ENCODE peak calls at places on chromosomes 11 and 22, in seven cellular contexts. W is AG04450; J is C1 segment of cervical spinal cord; K is HTR-8/SVneo; X is stimulated activated CD8-positive, alpha-beta memory T cell treated with anti-CD3 and anti-CD28 coated beads, Interleukin-4, amount 100 ng/mL, for 1 hour; S is gastrocnemius medialis; G is NCI-H345. V is an unnamed sample.

GRCh38 chr11:77001524-77001923 is 32.7 kb upstream of the B3GNT6 start:
- DNase-seq in W (no peak), J (no peak), K (no peak), X (no peak), S (no peak), G (no peak), V (no peak)

GRCh38 chr22:26302726-26303125 is 126.3 kb upstream of the ASPHD2 start:
- DNase-seq in W (no peak), J (no peak), K (no peak), X (no peak), S (no peak), G (no peak), V (no peak)

GRCh38 chr11:114988644-114989043 is 310.3 kb downstream of the NXPE2 start:
- DNase-seq in W (no peak), J (no peak), K (no peak), X (no peak), S (no peak), G (no peak), V (no peak)

GRCh38 chr11:118051611-118052461 is 25.0 kb upstream of the TMPRSS4 start:
- DNase-seq in W (no peak), J (no peak), K (no peak), X (peak), S (no peak), G (no peak), V (no peak)

GRCh38 chr11:1782831-1783724 is 19.4 kb upstream of the CTSD start:
- DNase-seq in W (no peak), J (no peak), K (peak), X (no peak), S (no peak), G (no peak), V (no peak)

GRCh38 chr11:68996376-68997123 is 15.8 kb upstream of the MRGPRD start:
- DNase-seq in W (no peak), J (no peak), K (no peak), X (no peak), S (no peak), G (no peak), V (no peak)

GRCh38 chr11:78731008-78731407 is 156.3 kb upstream of the NARS2 start:
- DNase-seq in W (no peak), J (no peak), K (no peak), X (no peak), S (no peak), G (no peak), V (no peak)

GRCh38 chr11:15944460-15944859 is 411.9 kb downstream of the SOX6 start:
- DNase-seq in W (no peak), J (no peak), K (no peak), X (no peak), S (no peak), G (no peak), V (no peak)

GRCh38 chr11:9825315-9825714 is 161.4 kb downstream of the SWAP70 start:
- DNase-seq in W (no peak), J (no peak), K (no peak), X (no peak), S (no peak), G (no peak), V (no peak)

GRCh38 chr11:36312593-36312990 is 16.5 kb downstream of the PRR5L start:
- DNase-seq in W (peak), J (no peak), K (no peak), X (no peak), S (no peak), G (no peak), V (no peak)

GRCh38 chr22:42743501-42743991 is 22.9 kb upstream of the A4GALT start:
- DNase-seq in W (no peak), J (no peak), K (no peak), X (no peak), S (peak), G (no peak), V (peak)

GRCh38 chr11:13928566-13929251 is 33.8 kb upstream of the SPON1 start:
- DNase-seq in W (no peak), J (no peak), K (peak), X (no peak), S (no peak), G (no peak), V (peak)

GRCh38 chr11:100269511-100269910 is 417.6 kb upstream of the ARHGAP42 start:
- DNase-seq in W (no peak), J (no peak), K (peak), X (no peak), S (no peak), G (no peak), V (peak)

GRCh38 chr11:62752177-62752785 is 1.7 kb downstream of the ZBTB3 start:
- DNase-seq in W (no peak), J (no peak), K (no peak), X (no peak), S (no peak), G (no peak), V (no peak)

GRCh38 chr11:47979378-47980092 is 824 bp upstream of the PTPRJ start:
- DNase-seq in W (no peak), J (no peak), K (no peak), X (no peak), S (peak), G (no peak), V (no peak)

GRCh38 chr11:86416494-86416893 is 41.8 kb downstream of the CCDC81 start:
- DNase-seq in W (no peak), J (no peak), K (no peak), X (no peak), S (no peak), G (no peak), V (no peak)

GRCh38 chr11:115349427-115349826 is 154.8 kb downstream of the CADM1 start:
- DNase-seq in W (no peak), J (no peak), K (no peak), X (no peak), S (no peak), G (no peak), V (no peak)

GRCh38 chr11:111833524-111833923 is 37.9 kb downstream of the ALG9 start:
- DNase-seq in W (no peak), J (no peak), K (no peak), X (no peak), S (no peak), G (no peak), V (peak)

GRCh38 chr22:32947581-32947980 is 110.6 kb downstream of the SYN3 start:
- DNase-seq in W (no peak), J (no peak), K (no peak), X (no peak), S (no peak), G (no peak), V (no peak)

GRCh38 chr11:110251837-110252236 is 44.6 kb downstream of the RDX start:
- DNase-seq in W (no peak), J (no peak), K (peak), X (no peak), S (peak), G (peak), V (peak)

GRCh38 chr11:124115782-124116616 is 749 bp downstream of the VWA5A start:
- DNase-seq in W (no peak), J (no peak), K (no peak), X (no peak), S (no peak), G (no peak), V (no peak)

GRCh38 chr22:45098056-45098455 is 65.7 kb upstream of the NUP50 start:
- DNase-seq in W (no peak), J (no peak), K (no peak), X (no peak), S (no peak), G (no peak), V (no peak)

GRCh38 chr11:36455658-36456111 is 54.4 kb downstream of the TRAF6 start:
- DNase-seq in W (peak), J (peak), K (peak), X (no peak), S (peak), G (peak), V (peak)

GRCh38 chr11:62542750-62543567 is 3.6 kb downstream of the AHNAK start:
- DNase-seq in W (no peak), J (peak), K (no peak), X (no peak), S (peak), G (peak), V (peak)

GRCh38 chr11:2801711-2802388 is 83.7 kb downstream of the CDKN1C start:
- DNase-seq in W (no peak), J (no peak), K (no peak), X (no peak), S (peak), G (no peak), V (no peak)

GRCh38 chr22:39731881-39732555 is 161.5 kb downstream of the CACNA1I start:
- DNase-seq in W (no peak), J (no peak), K (no peak), X (no peak), S (no peak), G (no peak), V (no peak)

GRCh38 chr11:10413268-10413667 is 41.8 kb upstream of the AMPD3 start:
- DNase-seq in W (no peak), J (peak), K (no peak), X (peak), S (peak), G (peak), V (peak)

GRCh38 chr22:29879738-29880137 is 3.2 kb upstream of the MTMR3 start:
- DNase-seq in W (no peak), J (no peak), K (peak), X (no peak), S (no peak), G (no peak), V (peak)

GRCh38 chr11:36308577-36308976 is 12.5 kb downstream of the PRR5L start:
- DNase-seq in W (no peak), J (no peak), K (no peak), X (no peak), S (no peak), G (no peak), V (no peak)

GRCh38 chr11:95327273-95327948 is 96.4 kb upstream of the SESN3 start:
- DNase-seq in W (no peak), J (no peak), K (no peak), X (no peak), S (no peak), G (no peak), V (no peak)

GRCh38 chr11:123135863-123136446 is 59.1 kb downstream of the CLMP start:
- DNase-seq in W (no peak), J (no peak), K (no peak), X (no peak), S (no peak), G (no peak), V (peak)

GRCh38 chr11:34356576-34356917 is 1.3 kb downstream of the ABTB2 start:
- DNase-seq in W (no peak), J (peak), K (no peak), X (no peak), S (peak), G (no peak), V (peak)

GRCh38 chr11:73342633-73343032 is 33.6 kb upstream of the RELT start:
- DNase-seq in W (no peak), J (peak), K (no peak), X (no peak), S (no peak), G (peak), V (no peak)

GRCh38 chr11:12537778-12538401 is 136.3 kb upstream of the TEAD1 start:
- DNase-seq in W (no peak), J (no peak), K (no peak), X (no peak), S (peak), G (no peak), V (no peak)

GRCh38 chr22:36155702-36156101 is 4.9 kb downstream of the APOL3 start:
- DNase-seq in W (no peak), J (no peak), K (no peak), X (no peak), S (peak), G (no peak), V (no peak)

GRCh38 chr11:33040127-33040861 is 922 bp downstream of the TCP11L1 start:
- DNase-seq in W (no peak), J (no peak), K (no peak), X (no peak), S (no peak), G (peak), V (peak)